ENCODE peak calls at places on chromosomes 13 and 19, in six cellular contexts. One of them, this sample, is unnamed.

GRCh38 chr19:21568816-21569496 is 63.6 kb downstream of the ZNF429 start:
- DNase-seq in K562: no peak
- DNase-seq in HepG2: no peak
- DNase-seq in GM12878: no peak
- DNase-seq in IMR-90: peak; percentile 94
- DNase-seq in HCT116: no peak
- DNase-seq in this sample: no peak

GRCh38 chr19:2775556-2776430 is 7.3 kb downstream of the SGTA start:
- DNase-seq in IMR-90: peak; percentile 35
- DNase-seq in HepG2: peak; percentile 88
- DNase-seq in GM12878: no peak
- DNase-seq in K562: no peak
- DNase-seq in HCT116: no peak
- DNase-seq in this sample: no peak

GRCh38 chr19:35518313-35518712 is 4.9 kb upstream of the DMKN start:
- DNase-seq in K562: no peak
- DNase-seq in HCT116: peak; percentile 19
- DNase-seq in GM12878: no peak
- DNase-seq in IMR-90: peak; percentile 98
- DNase-seq in HepG2: no peak
- DNase-seq in this sample: peak; percentile 72

GRCh38 chr19:49520705-49521319 is 7.0 kb upstream of the RCN3 start:
- DNase-seq in GM12878: no peak
- DNase-seq in HepG2: no peak
- DNase-seq in K562: no peak
- DNase-seq in HCT116: no peak
- DNase-seq in IMR-90: no peak
- DNase-seq in this sample: no peak

GRCh38 chr13:113078895-113079720 is 26.5 kb upstream of the F7 start:
- DNase-seq in K562: no peak
- DNase-seq in GM12878: no peak
- DNase-seq in HCT116: no peak
- DNase-seq in HepG2: no peak
- DNase-seq in IMR-90: no peak
- DNase-seq in this sample: no peak

GRCh38 chr19:1325568-1326294 is 40.1 kb downstream of the EFNA2 start:
- DNase-seq in K562: no peak
- DNase-seq in GM12878: no peak
- DNase-seq in IMR-90: no peak
- DNase-seq in HepG2: no peak
- DNase-seq in HCT116: no peak
- DNase-seq in this sample: no peak

GRCh38 chr13:112718318-112718717 is 28.5 kb downstream of the ATP11A start:
- DNase-seq in HepG2: no peak
- DNase-seq in HCT116: no peak
- DNase-seq in K562: no peak
- DNase-seq in IMR-90: no peak
- DNase-seq in GM12878: no peak
- DNase-seq in this sample: no peak

GRCh38 chr13:76723551-76724232 is 162.5 kb downstream of the KCTD12 start:
- DNase-seq in GM12878: no peak
- DNase-seq in K562: no peak
- DNase-seq in HepG2: no peak
- DNase-seq in IMR-90: peak; percentile 89
- DNase-seq in HCT116: no peak
- DNase-seq in this sample: no peak

GRCh38 chr13:26498524-26499208 is 58.8 kb upstream of the WASF3 start:
- DNase-seq in IMR-90: peak; percentile 43
- DNase-seq in HepG2: no peak
- DNase-seq in HCT116: no peak
- DNase-seq in GM12878: no peak
- DNase-seq in K562: no peak
- DNase-seq in this sample: no peak

GRCh38 chr13:105090244-105090643 is 1445.2 kb downstream of the EFNB2 start:
- DNase-seq in GM12878: no peak
- DNase-seq in IMR-90: no peak
- DNase-seq in HCT116: no peak
- DNase-seq in K562: no peak
- DNase-seq in HepG2: no peak
- DNase-seq in this sample: no peak

GRCh38 chr19:11064831-11065303 is 24.4 kb upstream of the LDLR start:
- DNase-seq in GM12878: no peak
- DNase-seq in K562: peak; percentile 56
- DNase-seq in IMR-90: no peak
- DNase-seq in HepG2: no peak
- DNase-seq in HCT116: no peak
- DNase-seq in this sample: peak; percentile 27

GRCh38 chr13:18992791-18993190 is 188.8 kb downstream of the TUBA3C start:
- DNase-seq in GM12878: no peak
- DNase-seq in HepG2: no peak
- DNase-seq in IMR-90: no peak
- DNase-seq in K562: no peak
- DNase-seq in HCT116: no peak
- DNase-seq in this sample: no peak

GRCh38 chr19:10681658-10682057 is 19.6 kb upstream of the QTRT1 start:
- DNase-seq in IMR-90: no peak
- DNase-seq in HepG2: no peak
- DNase-seq in GM12878: no peak
- DNase-seq in K562: no peak
- DNase-seq in HCT116: no peak
- DNase-seq in this sample: no peak

GRCh38 chr13:49308977-49309408 is 61.3 kb downstream of the CDADC1 start:
- DNase-seq in K562: no peak
- DNase-seq in IMR-90: peak; percentile 51
- DNase-seq in GM12878: no peak
- DNase-seq in HepG2: no peak
- DNase-seq in HCT116: no peak
- DNase-seq in this sample: no peak

GRCh38 chr13:64457976-64458375 is 2772.2 kb downstream of the PCDH9 start:
- DNase-seq in GM12878: no peak
- DNase-seq in K562: no peak
- DNase-seq in IMR-90: peak; percentile 38
- DNase-seq in HepG2: no peak
- DNase-seq in HCT116: no peak
- DNase-seq in this sample: no peak

GRCh38 chr19:55958356-55958755 is 10.7 kb downstream of the NLRP8 start:
- DNase-seq in GM12878: no peak
- DNase-seq in IMR-90: no peak
- DNase-seq in HepG2: peak; percentile 2
- DNase-seq in HCT116: no peak
- DNase-seq in K562: no peak
- DNase-seq in this sample: peak; percentile 12

GRCh38 chr19:11453468-11454341 is 18.3 kb downstream of the PRKCSH start:
- DNase-seq in IMR-90: no peak
- DNase-seq in K562: peak; percentile 70
- DNase-seq in HCT116: no peak
- DNase-seq in GM12878: no peak
- DNase-seq in HepG2: no peak
- DNase-seq in this sample: no peak

GRCh38 chr13:112220925-112221324 is 154.0 kb downstream of the SOX1 start:
- DNase-seq in HepG2: no peak
- DNase-seq in IMR-90: no peak
- DNase-seq in GM12878: no peak
- DNase-seq in HCT116: no peak
- DNase-seq in K562: no peak
- DNase-seq in this sample: no peak

GRCh38 chr13:80572308-80572676 is 231.4 kb upstream of the SPRY2 start:
- DNase-seq in IMR-90: no peak
- DNase-seq in GM12878: no peak
- DNase-seq in HepG2: no peak
- DNase-seq in HCT116: no peak
- DNase-seq in K562: no peak
- DNase-seq in this sample: no peak

GRCh38 chr19:46189971-46190335 is 39.6 kb upstream of the IGFL1 start:
- DNase-seq in K562: no peak
- DNase-seq in HepG2: peak; percentile 52
- DNase-seq in IMR-90: no peak
- DNase-seq in GM12878: no peak
- DNase-seq in HCT116: no peak
- DNase-seq in this sample: no peak

GRCh38 chr13:46665630-46666482 is 112.9 kb downstream of the LRCH1 start:
- DNase-seq in K562: no peak
- DNase-seq in GM12878: no peak
- DNase-seq in HepG2: peak; percentile 70
- DNase-seq in HCT116: no peak
- DNase-seq in IMR-90: no peak
- DNase-seq in this sample: peak; percentile 44

GRCh38 chr19:9811139-9811538 is 7.7 kb downstream of the FBXL12 start:
- DNase-seq in HCT116: no peak
- DNase-seq in GM12878: no peak
- DNase-seq in HepG2: no peak
- DNase-seq in IMR-90: no peak
- DNase-seq in K562: no peak
- DNase-seq in this sample: no peak

GRCh38 chr13:40069173-40070044 is 413.9 kb downstream of the COG6 start:
- DNase-seq in IMR-90: peak; percentile 46
- DNase-seq in HepG2: peak; percentile 67
- DNase-seq in HCT116: peak; percentile 44
- DNase-seq in GM12878: no peak
- DNase-seq in K562: peak; percentile 42
- DNase-seq in this sample: peak; percentile 19

GRCh38 chr13:84821261-84821660 is 939.0 kb upstream of the SLITRK1 start:
- DNase-seq in K562: no peak
- DNase-seq in HepG2: no peak
- DNase-seq in HCT116: no peak
- DNase-seq in GM12878: no peak
- DNase-seq in IMR-90: no peak
- DNase-seq in this sample: no peak

GRCh38 chr13:80276371-80277289 is 64.3 kb downstream of the SPRY2 start:
- DNase-seq in HepG2: peak; percentile 15
- DNase-seq in HCT116: no peak
- DNase-seq in K562: no peak
- DNase-seq in GM12878: no peak
- DNase-seq in IMR-90: peak; percentile 23
- DNase-seq in this sample: no peak

GRCh38 chr19:29259153-29259552 is 46.2 kb upstream of the UQCRFS1 start:
- DNase-seq in HCT116: no peak
- DNase-seq in HepG2: no peak
- DNase-seq in GM12878: no peak
- DNase-seq in IMR-90: no peak
- DNase-seq in K562: peak; percentile 40
- DNase-seq in this sample: no peak

GRCh38 chr13:105573134-105573533 is 962.3 kb downstream of the EFNB2 start:
- DNase-seq in HCT116: no peak
- DNase-seq in GM12878: no peak
- DNase-seq in HepG2: no peak
- DNase-seq in K562: no peak
- DNase-seq in IMR-90: no peak
- DNase-seq in this sample: no peak

GRCh38 chr13:22880756-22881701 is 299.8 kb upstream of the SGCG start:
- DNase-seq in GM12878: no peak
- DNase-seq in HCT116: no peak
- DNase-seq in HepG2: no peak
- DNase-seq in K562: no peak
- DNase-seq in IMR-90: no peak
- DNase-seq in this sample: no peak
- TF ChIP-seq CEBPB in GM12878: no peak
- TF ChIP-seq CEBPB in HCT116: no peak
- TF ChIP-seq CEBPB in HepG2: no peak
- TF ChIP-seq CEBPB in K562: no peak
- TF ChIP-seq CEBPB in IMR-90: no peak
- TF ChIP-seq CEBPB in this sample: no peak

DNA sequence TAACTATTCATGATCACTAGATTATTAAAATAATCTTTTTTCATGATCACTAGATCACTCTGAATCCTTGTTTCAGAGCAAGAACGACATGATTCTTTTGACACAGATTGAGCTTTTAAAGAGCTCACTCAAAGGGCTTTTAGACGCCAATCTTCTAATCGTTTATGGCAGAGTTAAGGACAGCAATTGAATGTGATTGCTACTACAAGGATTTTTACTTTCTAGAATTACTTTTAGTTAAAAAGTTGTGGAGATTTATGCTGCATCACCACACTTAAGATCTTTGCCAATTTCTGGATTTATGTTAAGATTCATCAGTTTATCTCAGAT is 1.3 kb downstream of the EXOSC8 start:
- DNase-seq in GM12878: no peak
- DNase-seq in HCT116: no peak
- DNase-seq in IMR-90: no peak
- DNase-seq in HepG2: no peak
- DNase-seq in K562: no peak
- DNase-seq in this sample: no peak
- TF ChIP-seq CEBPB in GM12878: no peak
- TF ChIP-seq CEBPB in HCT116: no peak
- TF ChIP-seq CEBPB in IMR-90: no peak
- TF ChIP-seq CEBPB in HepG2: no peak
- TF ChIP-seq CEBPB in K562: no peak
- TF ChIP-seq CEBPB in this sample: no peak

GRCh38 chr13:24149306-24150032 is 11.1 kb upstream of the SPATA13 start:
- DNase-seq in HCT116: no peak
- DNase-seq in HepG2: no peak
- DNase-seq in K562: no peak
- DNase-seq in GM12878: no peak
- DNase-seq in IMR-90: no peak
- DNase-seq in this sample: no peak

GRCh38 chr13:24150613-24151012 is 9.9 kb upstream of the SPATA13 start:
- DNase-seq in IMR-90: no peak
- DNase-seq in GM12878: no peak
- DNase-seq in HCT116: no peak
- DNase-seq in HepG2: no peak
- DNase-seq in K562: no peak
- DNase-seq in this sample: no peak

GRCh38 chr13:24147570-24147963 is 13.0 kb upstream of the SPATA13 start:
- DNase-seq in IMR-90: no peak
- DNase-seq in HepG2: peak; percentile 37
- DNase-seq in GM12878: no peak
- DNase-seq in K562: no peak
- DNase-seq in HCT116: no peak
- DNase-seq in this sample: no peak

GRCh38 chr13:24146961-24147569 is 13.5 kb upstream of the SPATA13 start:
- DNase-seq in GM12878: no peak
- DNase-seq in IMR-90: no peak
- DNase-seq in K562: no peak
- DNase-seq in HCT116: no peak
- DNase-seq in HepG2: no peak
- DNase-seq in this sample: no peak

GRCh38 chr13:24148414-24149305 is 11.9 kb upstream of the SPATA13 start:
- DNase-seq in K562: no peak
- DNase-seq in IMR-90: peak; percentile 99
- DNase-seq in HCT116: peak; percentile 96
- DNase-seq in GM12878: no peak
- DNase-seq in HepG2: peak; percentile 90
- DNase-seq in this sample: peak; percentile 92
- TF ChIP-seq CEBPB in K562: no peak
- TF ChIP-seq CEBPB in IMR-90: no peak
- TF ChIP-seq CEBPB in HCT116: peak; percentile 75
- TF ChIP-seq CEBPB in GM12878: no peak
- TF ChIP-seq CEBPB in HepG2: no peak
- TF ChIP-seq CEBPB in this sample: no peak

DNA sequence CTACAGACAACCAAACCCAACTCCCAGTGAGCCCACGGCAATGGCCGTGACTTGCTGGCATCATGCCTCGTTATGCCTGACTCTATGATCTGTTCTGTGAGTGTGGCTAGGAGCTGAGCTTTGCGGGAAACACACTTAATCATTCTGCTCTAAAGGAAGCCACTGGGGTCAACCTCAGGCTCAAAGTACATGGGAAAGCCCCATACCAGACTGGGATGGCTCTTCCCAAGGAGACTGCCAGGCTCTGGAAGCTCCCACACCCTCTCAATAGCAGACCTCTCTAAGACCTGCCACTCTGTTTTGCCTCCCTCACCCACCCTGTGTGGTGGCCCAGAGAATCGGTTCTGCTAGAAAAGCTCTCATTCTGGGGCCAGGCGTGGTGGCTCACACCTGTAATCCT is 2.2 kb downstream of the PEPD start:
- DNase-seq in HepG2: no peak
- DNase-seq in GM12878: no peak
- DNase-seq in IMR-90: no peak
- DNase-seq in K562: no peak
- DNase-seq in HCT116: no peak
- DNase-seq in this sample: no peak
- TF ChIP-seq CEBPB in HepG2: no peak
- TF ChIP-seq CEBPB in GM12878: no peak
- TF ChIP-seq CEBPB in IMR-90: no peak
- TF ChIP-seq CEBPB in K562: no peak
- TF ChIP-seq CEBPB in HCT116: no peak
- TF ChIP-seq CEBPB in this sample: no peak